ENCODE peak calls at places on chromosomes 6 and 20, in four cellular contexts. E is activated CD4-positive, alpha-beta T cell treated with anti-CD3 and anti-CD28 coated beads, Interleukin-2, amount 10 ng/mL, durations not matched to agents 24 days and 14 days; M is NCI-H460; Z is HL-60. R is an unnamed sample.

GRCh38 chr20:49385471-49385870 is 97.0 kb downstream of the KCNB1 start:
- DNase-seq in E (peak; percentile 62), M (peak; percentile 17), Z (peak; percentile 14), R (no peak)

GRCh38 chr6:142913511-142914047 is 31.4 kb downstream of the HIVEP2 start:
- DNase-seq in E (peak; percentile 92), M (no peak), Z (no peak), R (no peak)

GRCh38 chr6:21398741-21399140 is 194.8 kb upstream of the SOX4 start:
- DNase-seq in E (no peak), M (no peak), Z (no peak), R (no peak)

GRCh38 chr6:117677553-117678131 is 2.4 kb downstream of the NUS1 start:
- DNase-seq in E (no peak), M (no peak), Z (peak; percentile 51), R (peak; percentile 44)

GRCh38 chr6:133809406-133809805 is 79.5 kb upstream of the TCF21 start:
- DNase-seq in E (no peak), M (no peak), Z (no peak), R (no peak)

GRCh38 chr6:125995972-125996580 is 9.7 kb downstream of the TRMT11 start:
- DNase-seq in E (peak; percentile 91), M (peak; percentile 60), Z (peak; percentile 67), R (peak; percentile 8)

GRCh38 chr6:132060591-132060990 is 109.4 kb upstream of the CCN2 start:
- DNase-seq in E (no peak), M (no peak), Z (no peak), R (peak; percentile 85)

GRCh38 chr6:100171533-100172321 is 177.7 kb upstream of the MCHR2 start:
- DNase-seq in E (peak; percentile 59), M (no peak), Z (no peak), R (no peak)

GRCh38 chr6:4346659-4347333 is 211.4 kb upstream of the ECI2 start:
- DNase-seq in E (no peak), M (no peak), Z (no peak), R (no peak)

GRCh38 chr6:97674802-97675201 is 391.8 kb upstream of the MMS22L start:
- DNase-seq in E (no peak), M (no peak), Z (no peak), R (no peak)

GRCh38 chr6:109783245-109783990 is 92.3 kb downstream of the FIG4 start:
- DNase-seq in E (no peak), M (no peak), Z (no peak), R (no peak)

GRCh38 chr6:28876702-28877101 is 47.1 kb downstream of the TRIM27 start:
- DNase-seq in E (no peak), M (no peak), Z (no peak), R (no peak)

GRCh38 chr6:94163877-94164276 is 744.5 kb upstream of the EPHA7 start:
- DNase-seq in E (no peak), M (no peak), Z (no peak), R (no peak)

GRCh38 chr20:57911512-57912226 is 201.9 kb upstream of the PMEPA1 start:
- DNase-seq in E (no peak), M (no peak), Z (no peak), R (no peak)

GRCh38 chr6:26576929-26577719 is 19.6 kb upstream of the ABT1 start:
- DNase-seq in E (peak; percentile 85), M (peak; percentile 74), Z (peak; percentile 76), R (no peak)

GRCh38 chr20:7742479-7742878 is 197.8 kb downstream of the HAO1 start:
- DNase-seq in E (no peak), M (no peak), Z (no peak), R (peak; percentile 36)

GRCh38 chr6:36314221-36315014 is 22.3 kb downstream of the BNIP5 start:
- DNase-seq in E (no peak), M (no peak), Z (no peak), R (no peak)

GRCh38 chr6:97947841-97948240 is 664.8 kb upstream of the MMS22L start:
- DNase-seq in E (no peak), M (peak; percentile 61), Z (no peak), R (peak; percentile 14)

GRCh38 chr6:30238178-30238795 is 25.1 kb upstream of the TRIM26 start:
- DNase-seq in E (peak; percentile 74), M (peak; percentile 29), Z (peak; percentile 30), R (no peak)

GRCh38 chr20:10786678-10787077 is 112.9 kb upstream of the JAG1 start:
- DNase-seq in E (no peak), M (no peak), Z (no peak), R (no peak)

GRCh38 chr6:3286641-3287171 is 28.0 kb downstream of the PSMG4 start:
- DNase-seq in E (no peak), M (no peak), Z (no peak), R (no peak)

GRCh38 chr6:113640046-113640445 is 217.1 kb upstream of the MARCKS start:
- DNase-seq in E (no peak), M (no peak), Z (no peak), R (no peak)

GRCh38 chr20:40954521-40955165 is 74.0 kb upstream of the TOP1 start:
- DNase-seq in E (no peak), M (no peak), Z (no peak), R (no peak)

GRCh38 chr6:141164042-141164748 is 968.5 kb upstream of the GJE1 start:
- DNase-seq in E (no peak), M (no peak), Z (no peak), R (no peak)

GRCh38 chr6:82144852-82145332 is 102.7 kb downstream of the IBTK start:
- DNase-seq in E (no peak), M (peak; percentile 77), Z (no peak), R (peak; percentile 98)

GRCh38 chr20:25203891-25204320 is 8.4 kb downstream of the ENTPD6 start:
- DNase-seq in E (no peak), M (no peak), Z (no peak), R (no peak)

GRCh38 chr6:170415318-170415717 is 108.8 kb downstream of the FAM120B start:
- DNase-seq in E (no peak), M (no peak), Z (no peak), R (no peak)

GRCh38 chr6:16712931-16713484 is 48.3 kb downstream of the ATXN1 start:
- DNase-seq in E (no peak), M (peak; percentile 89), Z (peak; percentile 83), R (peak; percentile 79)

GRCh38 chr6:35154262-35154661 is 13.1 kb upstream of the TCP11 start:
- DNase-seq in E (no peak), M (no peak), Z (no peak), R (no peak)

GRCh38 chr20:63172726-63173125 is 43.2 kb downstream of the YTHDF1 start:
- DNase-seq in E (no peak), M (peak; percentile 21), Z (no peak), R (no peak)

GRCh38 chr6:24495516-24495847 is 713 bp downstream of the ALDH5A1 start:
- DNase-seq in E (no peak), M (no peak), Z (peak; percentile 59), R (peak; percentile 24)

GRCh38 chr20:20174089-20174835 is 121.9 kb downstream of the CFAP61 start:
- DNase-seq in E (no peak), M (no peak), Z (no peak), R (no peak)

GRCh38 chr6:4775591-4776492 is at the start of gene CDYL:
- DNase-seq in E (peak; percentile 97), M (peak; percentile 75), Z (peak; percentile 87), R (peak; percentile 48)

GRCh38 chr6:117545161-117545595 is 57.1 kb downstream of the GOPC start:
- DNase-seq in E (no peak), M (no peak), Z (no peak), R (no peak)

GRCh38 chr6:68040780-68041179 is 594.3 kb upstream of the ADGRB3 start:
- DNase-seq in E (no peak), M (no peak), Z (no peak), R (no peak)

GRCh38 chr6:81962198-81962597 is 209.7 kb upstream of the TENT5A start:
- DNase-seq in E (no peak), M (no peak), Z (peak; percentile 43), R (peak; percentile 23)

GRCh38 chr6:45420083-45420908 is 42.6 kb upstream of the SUPT3H start:
- DNase-seq in E (peak; percentile 84), M (no peak), Z (peak; percentile 18), R (peak; percentile 48)

GRCh38 chr20:61086031-61086430 is 166.0 kb upstream of the CDH4 start:
- DNase-seq in E (no peak), M (no peak), Z (no peak), R (no peak)

GRCh38 chr20:59014680-59015389 is 4.4 kb upstream of the TUBB1 start:
- DNase-seq in E (no peak), M (no peak), Z (no peak), R (no peak)

R was measured in skeletal muscle cell.